ENCODE peak calls at places on chromosomes 4 and X, in nine cellular contexts. X is HCT116, V is esophagus muscularis mucosa, E is transverse colon, K is A549, Z is esophagus squamous epithelium, H is ovary, D is IMR-90, G is right lobe of liver. C is an unnamed sample. For H3K4me1, the result is how much of the 10 kb centered on the place peaks cover.

GRCh38 chrX:22012051-22012450 is 20.1 kb upstream of the PHEX start:
- DNase-seq in E (no peak), G (no peak), H (no peak), Z (no peak), K (no peak), D (no peak), X (no peak), V (no peak), C (no peak)

GRCh38 chrX:20397587-20397986 is 130.9 kb upstream of the RPS6KA3 start:
- DNase-seq in X (no peak), H (no peak), D (no peak), G (no peak), V (no peak), E (no peak), K (no peak), Z (no peak), C (no peak)

GRCh38 chr4:143653031-143653430 is 47.4 kb downstream of the FREM3 start:
- DNase-seq in Z (no peak), V (no peak), E (no peak), K (no peak), G (no peak), X (no peak), D (no peak), H (no peak), C (no peak)

GRCh38 chr4:178086324-178086723 is 644.1 kb upstream of the AGA start:
- DNase-seq in K (peak), X (peak), E (no peak), D (peak), H (no peak), Z (no peak), V (no peak), G (no peak), C (no peak)

GRCh38 chr4:148152868-148153630 is 289.2 kb downstream of the NR3C2 start:
- DNase-seq in D (no peak), V (no peak), Z (no peak), X (no peak), K (no peak), G (no peak), E (no peak), H (no peak), C (no peak)

GRCh38 chrX:86806786-86807185 is 658.5 kb downstream of the DACH2 start:
- DNase-seq in Z (no peak), X (no peak), H (no peak), D (peak), G (no peak), K (peak), V (no peak), E (no peak), C (no peak)

GRCh38 chrX:16212436-16212835 is 45.2 kb downstream of the MAGEB17 start:
- DNase-seq in G (peak), H (no peak), Z (no peak), X (peak), K (peak), D (peak), V (no peak), E (no peak), C (no peak)

GRCh38 chr4:25547343-25547742 is 108.3 kb upstream of the SLC34A2 start:
- DNase-seq in Z (no peak), G (no peak), K (no peak), V (no peak), X (no peak), D (no peak), H (no peak), E (no peak), C (no peak)

GRCh38 chr4:76388160-76388908 is 32.6 kb downstream of the CCDC158 start:
- DNase-seq in X (no peak), K (peak), D (no peak), E (no peak), V (no peak), G (no peak), Z (no peak), H (no peak), C (no peak)

GRCh38 chr4:144701683-144702233 is 55.8 kb downstream of the HHIP start:
- DNase-seq in X (no peak), D (no peak), G (no peak), K (no peak), E (no peak), H (no peak), Z (no peak), V (no peak), C (no peak)

GRCh38 chrX:25442501-25442900 is 426.7 kb upstream of the ARX start:
- DNase-seq in X (no peak), E (no peak), G (no peak), K (no peak), Z (no peak), V (no peak), D (no peak), H (no peak), C (no peak)

GRCh38 chr4:109574443-109574850 is 14.4 kb downstream of the MCUB start:
- DNase-seq in X (no peak), V (no peak), G (no peak), K (peak), H (no peak), D (no peak), Z (no peak), E (no peak), C (no peak)

GRCh38 chr4:145936142-145937020 is 2.2 kb downstream of the ZNF827 start:
- DNase-seq in D (peak), X (no peak), H (peak), K (peak), G (peak), E (peak), V (peak), Z (peak), C (peak)
- H3K4me1 ChIP-seq in D (under half), X (under half), H (under half), K (under half), G (under half), E (under half), V (under half), Z (under half), C (under half)

GRCh38 chr4:53992785-53993184 is 71.6 kb downstream of the CHIC2 start:
- DNase-seq in G (no peak), K (no peak), V (no peak), H (no peak), X (no peak), E (no peak), Z (no peak), D (no peak), C (no peak)

GRCh38 chr4:53991821-53992220 is 72.6 kb downstream of the CHIC2 start:
- DNase-seq in G (no peak), D (no peak), E (no peak), V (no peak), H (no peak), Z (no peak), X (no peak), K (no peak), C (no peak)

GRCh38 chr4:53994382-53994781 is 70.0 kb downstream of the CHIC2 start:
- DNase-seq in K (no peak), E (no peak), D (no peak), G (no peak), V (no peak), X (no peak), H (no peak), Z (no peak), C (no peak)

GRCh38 chr4:53987761-53988171 is 76.6 kb downstream of the CHIC2 start:
- DNase-seq in G (no peak), E (no peak), H (no peak), D (peak), K (peak), Z (no peak), X (peak), V (no peak), C (no peak)

GRCh38 chr4:53990641-53991040 is 73.8 kb downstream of the CHIC2 start:
- DNase-seq in K (no peak), H (no peak), E (no peak), G (no peak), X (no peak), Z (no peak), D (peak), V (no peak), C (no peak)
- TF ChIP-seq POLR2A in K (no peak), H (no peak), E (no peak), G (no peak), X (no peak), Z (no peak), D (no peak), V (no peak), C (no peak)

GRCh38 chr4:189035654-189036053 is 896.4 kb downstream of the TRIML1 start:
- DNase-seq in E (no peak), D (no peak), Z (no peak), G (no peak), X (no peak), H (no peak), K (no peak), V (peak), C (no peak)
- H3K4me1 ChIP-seq in E (under half), D (under half), Z (under half), G (under half), X (under half), H (under half), K (under half), V (under half), C (under half)

GRCh38 chr4:10083861-10084641 is 32.5 kb downstream of the WDR1 start:
- DNase-seq in Z (no peak), K (no peak), X (no peak), G (peak), H (no peak), V (no peak), E (peak), D (no peak), C (peak)
- TF ChIP-seq POLR2A in Z (no peak), K (no peak), X (no peak), G (no peak), H (no peak), V (no peak), E (no peak), D (no peak), C (no peak)

GRCh38 chr4:38067499-38067898 is 107.3 kb downstream of the PTTG2 start:
- DNase-seq in V (no peak), H (no peak), Z (no peak), K (no peak), D (no peak), X (no peak), E (no peak), G (no peak), C (no peak)
- H3K4me1 ChIP-seq in V (under half), H (under half), Z (under half), K (under half), D (under half), X (under half), E (under half), G (under half), C (under half)

GRCh38 chr4:1090036-1090435 is 23.3 kb downstream of the RNF212 start:
- DNase-seq in D (no peak), H (no peak), X (no peak), K (no peak), G (no peak), Z (no peak), V (no peak), E (no peak), C (no peak)
- TF ChIP-seq POLR2A in D (no peak), H (no peak), X (no peak), K (no peak), G (no peak), Z (no peak), V (no peak), E (no peak), C (no peak)

DNA sequence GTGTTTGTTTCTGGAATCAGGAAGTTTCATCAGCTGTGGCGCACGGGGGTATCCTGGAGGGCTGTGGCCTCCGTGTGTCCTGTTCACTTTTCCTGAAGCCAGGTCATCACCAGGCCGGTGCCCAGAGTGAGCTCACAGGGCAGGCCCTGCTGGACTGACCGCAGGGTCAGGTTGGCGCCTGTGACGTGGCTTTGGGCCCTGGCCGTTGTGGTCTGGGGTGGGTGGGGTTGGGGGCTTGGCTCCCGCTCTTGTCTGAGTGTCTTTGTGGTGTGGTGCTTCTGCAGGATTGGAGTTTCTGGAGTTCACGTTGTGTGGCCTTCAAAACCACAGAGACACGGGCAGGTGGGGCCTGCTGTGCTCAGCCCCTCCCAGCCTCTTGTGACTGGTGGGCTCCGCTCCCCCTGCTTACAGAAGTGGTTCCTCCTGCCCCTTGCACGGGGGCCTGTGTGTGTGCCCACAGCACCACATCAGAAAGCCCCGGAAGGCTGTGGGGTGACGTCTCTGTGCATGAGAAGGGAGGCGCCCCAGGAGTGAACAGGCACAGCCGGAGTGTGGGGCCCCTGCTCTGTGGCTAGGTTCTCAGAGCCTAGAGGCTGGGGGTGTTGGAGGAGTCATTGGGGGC is 9.5 kb downstream of the RGS12 start:
- DNase-seq in D (no peak), K (no peak), E (no peak), V (no peak), G (peak), X (no peak), H (no peak), Z (no peak), C (no peak)
- H3K4me1 ChIP-seq in D (under half), K (under half), E (under half), V (half or more), G (under half), X (under half), H (under half), Z (under half), C (under half)